ENCODE peak calls at places on chromosomes 3 and 15, in nine cellular contexts. W is stimulated activated CD4-positive, alpha-beta T cell treated with anti-CD3 and anti-CD28 coated beads, Interleukin-12 subunit alpha, Interleukin-12 subunit beta, amount 100 ng/mL, for 48 hours; R is left colon; K is T-helper 1 cell; J is psoas muscle; S is T-helper 2 cell; Z is endodermal cell; P is activated CD4-positive, alpha-beta T cell treated with anti-CD3 and anti-CD28 coated beads, Interleukin-2, amount 50 U/mL, for 24 hours; F is GM13976. A is an unnamed sample.

GRCh38 chr3:4904801-4905695 is 74.2 kb upstream of the BHLHE40 start:
- DNase-seq in R (peak), F (no peak), S (no peak), P (no peak), J (no peak), W (no peak), K (no peak), Z (no peak), A (no peak)

GRCh38 chr15:88142141-88142540 is 114.4 kb downstream of the NTRK3 start:
- DNase-seq in W (no peak), K (no peak), J (no peak), S (no peak), P (no peak), F (no peak), Z (no peak), R (no peak), A (no peak)

GRCh38 chr3:194320744-194321243 is 30.3 kb downstream of the CPN2 start:
- DNase-seq in J (no peak), W (no peak), F (no peak), P (no peak), Z (no peak), K (no peak), R (no peak), S (no peak), A (no peak)

GRCh38 chr3:112653209-112653871 is 12.4 kb upstream of the CCDC80 start:
- DNase-seq in F (no peak), S (no peak), J (no peak), K (no peak), Z (no peak), P (no peak), W (no peak), R (no peak), A (no peak)

GRCh38 chr3:54900954-54901591 is 26.8 kb downstream of the LRTM1 start:
- DNase-seq in S (no peak), R (no peak), W (no peak), F (no peak), P (no peak), J (peak), Z (no peak), K (no peak), A (no peak)

GRCh38 chr3:38627956-38628355 is 21.5 kb downstream of the SCN5A start:
- DNase-seq in R (no peak), K (no peak), S (no peak), F (peak), Z (peak), W (no peak), J (no peak), P (no peak), A (no peak)

GRCh38 chr3:123618768-123619484 is 34.1 kb upstream of the HACD2 start:
- DNase-seq in J (peak), P (no peak), F (no peak), W (no peak), S (no peak), Z (no peak), R (peak), K (no peak), A (no peak)

GRCh38 chr15:76162050-76162425 is 102.3 kb downstream of the TMEM266 start:
- DNase-seq in Z (no peak), W (no peak), J (no peak), P (no peak), F (no peak), K (no peak), S (no peak), R (no peak), A (no peak)

GRCh38 chr3:150414989-150415388 is 6.9 kb downstream of the TSC22D2 start:
- DNase-seq in P (no peak), R (no peak), F (no peak), S (no peak), W (no peak), Z (no peak), J (no peak), K (no peak), A (no peak)

GRCh38 chr15:56058986-56059385 is 65.6 kb upstream of the NEDD4 start:
- DNase-seq in W (no peak), Z (no peak), P (no peak), F (no peak), K (no peak), R (no peak), J (no peak), S (no peak), A (no peak)

GRCh38 chr3:16112910-16113504 is 61.5 kb upstream of the GALNT15 start:
- DNase-seq in S (no peak), J (no peak), P (no peak), Z (no peak), W (no peak), F (no peak), K (no peak), R (no peak), A (no peak)

GRCh38 chr15:84634228-84634837 is 19.8 kb downstream of the WDR73 start:
- DNase-seq in F (no peak), J (no peak), K (no peak), S (no peak), W (no peak), Z (no peak), P (no peak), R (no peak), A (no peak)

GRCh38 chr3:77038928-77039605 is 832 bp upstream of the ROBO2 start:
- DNase-seq in S (no peak), J (no peak), R (no peak), W (no peak), F (peak), Z (peak), K (no peak), P (no peak), A (no peak)

GRCh38 chr3:100503450-100503849 is 11.0 kb downstream of the TMEM45A start:
- DNase-seq in J (no peak), K (no peak), W (no peak), R (no peak), F (no peak), S (no peak), P (no peak), Z (no peak), A (no peak)

GRCh38 chr3:37969601-37970100 is 20.9 kb upstream of the VILL start:
- DNase-seq in R (no peak), Z (peak), J (no peak), K (no peak), W (no peak), P (no peak), F (no peak), S (no peak), A (no peak)

GRCh38 chr15:38883987-38884386 is 319.4 kb upstream of the RASGRP1 start:
- DNase-seq in K (no peak), F (no peak), W (no peak), S (no peak), J (no peak), P (no peak), R (no peak), Z (no peak), A (no peak)

A was measured in effector memory CD4-positive, alpha-beta T cell.